ENCODE peak calls at places on chromosomes 6 and 20, in six cellular contexts. X is AG10803; F is brain microvascular endothelial cell; C is astrocyte of the hippocampus; Z is CD4-positive, alpha-beta memory T cell; E is HT1080. J is an unnamed sample.

GRCh38 chr6:163837681-163838431 is 423.3 kb downstream of the QKI start:
- DNase-seq in X (peak; percentile 10), F (no peak), C (peak; percentile 54), Z (no peak), E (no peak), J (no peak)

GRCh38 chr6:133817460-133818047 is 71.4 kb upstream of the TCF21 start:
- DNase-seq in X (no peak), F (no peak), C (no peak), Z (no peak), E (no peak), J (no peak)

GRCh38 chr20:10671850-10672578 is 1.8 kb downstream of the JAG1 start:
- DNase-seq in X (peak; percentile 40), F (no peak), C (peak; percentile 79), Z (no peak), E (no peak), J (peak; percentile 38)

GRCh38 chr6:75611702-75612375 is 10.2 kb downstream of the SENP6 start:
- DNase-seq in X (peak; percentile 47), F (no peak), C (no peak), Z (no peak), E (no peak), J (no peak)

GRCh38 chr6:37779111-37779800 is 40.3 kb upstream of the ZFAND3 start:
- DNase-seq in X (no peak), F (no peak), C (peak; percentile 38), Z (no peak), E (no peak), J (no peak)

GRCh38 chr6:85361643-85362014 is 88.3 kb upstream of the NT5E start:
- DNase-seq in X (no peak), F (no peak), C (no peak), Z (no peak), E (no peak), J (no peak)

GRCh38 chr6:142353690-142354089 is 51.9 kb downstream of the ADGRG6 start:
- DNase-seq in X (no peak), F (no peak), C (no peak), Z (no peak), E (no peak), J (no peak)

GRCh38 chr6:159061805-159062563 is 17.2 kb upstream of the TAGAP start:
- DNase-seq in X (no peak), F (no peak), C (no peak), Z (no peak), E (no peak), J (no peak)

GRCh38 chr6:166456360-166457156 is 73.8 kb upstream of the MPC1 start:
- DNase-seq in X (no peak), F (peak; percentile 11), C (peak; percentile 67), Z (no peak), E (peak; percentile 23), J (peak; percentile 13)

GRCh38 chr20:38065764-38066375 is 32.3 kb downstream of the RPRD1B start:
- DNase-seq in X (no peak), F (no peak), C (peak; percentile 23), Z (no peak), E (no peak), J (no peak)

GRCh38 chr6:138161434-138162103 is at the start of gene ARFGEF3:
- DNase-seq in X (no peak), F (no peak), C (peak; percentile 80), Z (peak; percentile 50), E (peak; percentile 43), J (peak; percentile 16)

GRCh38 chr6:32046450-32047083 is 8.4 kb downstream of the CYP21A2 start:
- DNase-seq in X (peak; percentile 11), F (no peak), C (peak; percentile 41), Z (no peak), E (peak; percentile 28), J (peak; percentile 68)

GRCh38 chr6:161631676-161632194 is 357.9 kb upstream of the AGPAT4 start:
- DNase-seq in X (peak; percentile 91), F (peak; percentile 86), C (peak; percentile 88), Z (no peak), E (no peak), J (peak; percentile 61)

GRCh38 chr20:2748551-2749342 is 51.7 kb downstream of the CPXM1 start:
- DNase-seq in X (no peak), F (no peak), C (no peak), Z (no peak), E (no peak), J (no peak)

GRCh38 chr6:10690651-10691445 is 3.6 kb downstream of the C6orf52 start:
- DNase-seq in X (no peak), F (no peak), C (peak; percentile 24), Z (no peak), E (no peak), J (no peak)

GRCh38 chr6:6246539-6246938 is 73.9 kb downstream of the F13A1 start:
- DNase-seq in X (no peak), F (no peak), C (no peak), Z (no peak), E (no peak), J (no peak)

GRCh38 chr6:36793296-36793912 is 45.8 kb downstream of the CPNE5 start:
- DNase-seq in X (no peak), F (no peak), C (no peak), Z (no peak), E (no peak), J (no peak)

GRCh38 chr20:23565503-23566056 is 2.7 kb downstream of the CST9L start:
- DNase-seq in X (no peak), F (no peak), C (no peak), Z (no peak), E (no peak), J (no peak)

GRCh38 chr20:2357114-2357513 is 23.6 kb upstream of the TGM6 start:
- DNase-seq in X (no peak), F (no peak), C (no peak), Z (no peak), E (no peak), J (no peak)

GRCh38 chr20:37552415-37552814 is 24.7 kb upstream of the BLCAP start:
- DNase-seq in X (peak; percentile 26), F (peak; percentile 17), C (peak; percentile 25), Z (no peak), E (peak; percentile 36), J (peak; percentile 37)

GRCh38 chr6:44471271-44471981 is 83.9 kb downstream of the CDC5L start:
- DNase-seq in X (no peak), F (no peak), C (no peak), Z (no peak), E (no peak), J (no peak)

J was measured in A172.